ENCODE peak calls at places on chromosomes 3 and 15, in four cellular contexts. J is GM10248; Y is activated B cell treated with CpG ODN at 0.5 μM for 24 hours; I is activated CD8-positive, alpha-beta memory T cell treated with anti-CD3 and anti-CD28 coated beads, Interleukin-2, amount 50 U/mL, for 48 hours. M is an unnamed sample.

GRCh38 chr3:100023150-100023549 is 91.2 kb downstream of the FILIP1L start:
- DNase-seq in Y (no peak), I (no peak), J (no peak), M (no peak)

GRCh38 chr3:195544634-195545033 is 1.5 kb upstream of the PPP1R2 start:
- DNase-seq in I (no peak), J (no peak), Y (no peak), M (no peak)

GRCh38 chr15:56249080-56249479 is 5.4 kb upstream of the RFX7 start:
- DNase-seq in J (no peak), I (no peak), Y (no peak), M (no peak)

GRCh38 chr3:115550285-115550741 is 73.0 kb upstream of the GAP43 start:
- DNase-seq in Y (no peak), J (no peak), I (no peak), M (no peak)

GRCh38 chr3:117150628-117151027 is 441.0 kb downstream of the TUSC7 start:
- DNase-seq in J (no peak), I (no peak), Y (no peak), M (no peak)

GRCh38 chr3:50304601-50305000 is 1.2 kb upstream of the HYAL1 start:
- DNase-seq in Y (no peak), I (no peak), J (no peak), M (no peak)

GRCh38 chr15:28049594-28049993 is 49.5 kb downstream of the OCA2 start:
- DNase-seq in Y (no peak), I (no peak), J (no peak), M (no peak)

GRCh38 chr3:17006143-17006839 is 121.5 kb downstream of the PLCL2 start:
- DNase-seq in J (no peak), Y (no peak), I (no peak), M (no peak)

GRCh38 chr3:63740116-63740515 is 79.0 kb upstream of the C3orf49 start:
- DNase-seq in J (no peak), Y (no peak), I (no peak), M (no peak)

GRCh38 chr15:89857673-89858072 is 36.1 kb downstream of the AP3S2 start:
- DNase-seq in I (no peak), J (no peak), Y (no peak), M (no peak)

GRCh38 chr3:126923423-126923822 is 59.5 kb upstream of the PLXNA1 start:
- DNase-seq in J (no peak), I (no peak), Y (no peak), M (no peak)

GRCh38 chr15:92807971-92808571 is 92.1 kb upstream of the CHD2 start:
- DNase-seq in Y (no peak), J (no peak), I (peak), M (no peak)

GRCh38 chr15:83066761-83067637 is at the start of gene BTBD1:
- DNase-seq in I (peak), Y (peak), J (peak), M (peak)

GRCh38 chr3:119240101-119240581 is 537 bp downstream of the B4GALT4 start:
- DNase-seq in I (no peak), J (peak), Y (no peak), M (no peak)

GRCh38 chr3:111859974-111860859 is 1.2 kb downstream of the PHLDB2 start:
- DNase-seq in Y (peak), I (peak), J (peak), M (peak)

GRCh38 chr15:93029613-93030429 is 59.2 kb downstream of the RGMA start:
- DNase-seq in J (peak), Y (no peak), I (peak), M (no peak)

GRCh38 chr15:47885921-47886320 is 168.6 kb downstream of the SEMA6D start:
- DNase-seq in I (no peak), Y (no peak), J (no peak), M (no peak)

GRCh38 chr3:64030741-64031140 is 7.4 kb upstream of the PSMD6 start:
- DNase-seq in Y (peak), J (peak), I (peak), M (peak)

GRCh38 chr3:57060089-57060829 is at the start of gene SPATA12:
- DNase-seq in I (no peak), J (no peak), Y (no peak), M (no peak)

GRCh38 chr3:62757045-62757444 is 118.2 kb downstream of the CADPS start:
- DNase-seq in J (no peak), Y (no peak), I (no peak), M (no peak)

GRCh38 chr3:96970211-96970610 is 155.8 kb downstream of the EPHA6 start:
- DNase-seq in J (no peak), Y (no peak), I (no peak), M (no peak)

GRCh38 chr3:112407214-112407887 is 74.4 kb downstream of the CD200 start:
- DNase-seq in Y (no peak), J (no peak), I (no peak), M (peak)

GRCh38 chr3:119350114-119350513 is 55.9 kb downstream of the ARHGAP31 start:
- DNase-seq in I (no peak), J (no peak), Y (no peak), M (no peak)

GRCh38 chr3:101938262-101938847 is 89.0 kb downstream of the NFKBIZ start:
- DNase-seq in I (no peak), Y (no peak), J (no peak), M (peak)

GRCh38 chr15:89999676-90000174 is 1.4 kb upstream of the ZNF710 start:
- DNase-seq in I (no peak), J (no peak), Y (no peak), M (no peak)

GRCh38 chr15:29910068-29910467 is 87.8 kb upstream of the TJP1 start:
- DNase-seq in Y (no peak), J (no peak), I (no peak), M (no peak)

GRCh38 chr15:54500330-54500729 is 522.1 kb downstream of the UNC13C start:
- DNase-seq in I (no peak), Y (no peak), J (no peak), M (no peak)

GRCh38 chr3:46931631-46932441 is 44.7 kb downstream of the CCDC12 start:
- DNase-seq in Y (no peak), I (no peak), J (no peak), M (no peak)

GRCh38 chr3:44468572-44469520 is 8.6 kb downstream of the ZNF445 start:
- DNase-seq in J (no peak), Y (no peak), I (peak), M (no peak)

GRCh38 chr3:40690696-40691597 is 166.2 kb downstream of the ZNF621 start:
- DNase-seq in J (no peak), Y (no peak), I (no peak), M (no peak)

GRCh38 chr3:55329849-55330248 is 157.3 kb downstream of the WNT5A start:
- DNase-seq in Y (no peak), I (no peak), J (no peak), M (no peak)

GRCh38 chr3:167978071-167978470 is 117.7 kb downstream of the GOLIM4 start:
- DNase-seq in Y (no peak), I (no peak), J (no peak), M (no peak)

GRCh38 chr15:52080031-52080430 is 32.5 kb downstream of the BCL2L10 start:
- DNase-seq in Y (no peak), J (no peak), I (no peak), M (no peak)

GRCh38 chr15:67472957-67473356 is 48.0 kb upstream of the C15orf61 start:
- DNase-seq in Y (no peak), I (no peak), J (no peak), M (no peak)

GRCh38 chr3:186268616-186269448 is 93.2 kb downstream of the DGKG start:
- DNase-seq in Y (no peak), I (no peak), J (no peak), M (no peak)

GRCh38 chr15:55267401-55268053 is 22.1 kb downstream of the RAB27A start:
- DNase-seq in I (peak), Y (peak), J (peak), M (peak)

GRCh38 chr3:13416002-13416793 is 3.9 kb downstream of the NUP210 start:
- DNase-seq in Y (no peak), J (no peak), I (peak), M (no peak)

GRCh38 chr3:101902041-101902440 is 52.7 kb downstream of the NFKBIZ start:
- DNase-seq in I (no peak), J (no peak), Y (no peak), M (no peak)

GRCh38 chr3:111197485-111197884 is 125.9 kb downstream of the NECTIN3 start:
- DNase-seq in I (no peak), J (no peak), Y (no peak), M (no peak)